ENCODE peak calls at places on chromosome 19, in five cellular contexts. C is CD4-positive, alpha-beta T cell; U is PC-3; B is spleen; M is AG04450. T is an unnamed sample.

GRCh38 chr19:15374796-15375440 is 4.7 kb downstream of the AKAP8 start:
- DNase-seq in M (no peak), B (peak; percentile 85), C (no peak), U (no peak), T (no peak)

GRCh38 chr19:34487651-34488051 is 6.1 kb downstream of the WTIP start:
- DNase-seq in B (peak; percentile 43), M (no peak), U (no peak), C (no peak), T (no peak)

GRCh38 chr19:52896431-52897148 is 845 bp downstream of the ZNF320 start:
- DNase-seq in C (no peak), U (peak; percentile 50), M (no peak), B (no peak), T (peak; percentile 9)

GRCh38 chr19:49437231-49437630 is 4.1 kb downstream of the SLC17A7 start:
- DNase-seq in C (no peak), M (no peak), B (no peak), U (no peak), T (no peak)

GRCh38 chr19:35509018-35509652 is 4.3 kb downstream of the DMKN start:
- DNase-seq in B (peak; percentile 80), M (no peak), U (peak; percentile 67), C (peak; percentile 16), T (peak; percentile 79)

GRCh38 chr19:17164644-17165043 is 50.5 kb upstream of the USE1 start:
- DNase-seq in U (no peak), B (no peak), C (no peak), M (no peak), T (no peak)

GRCh38 chr19:20482721-20483120 is 82.9 kb downstream of the ZNF737 start:
- DNase-seq in U (no peak), M (no peak), B (no peak), C (no peak), T (no peak)

GRCh38 chr19:45468159-45468651 is 409 bp downstream of the FOSB start:
- DNase-seq in B (peak; percentile 88), C (peak; percentile 46), U (no peak), M (no peak), T (no peak)

GRCh38 chr19:43639507-43640423 is at the start of gene CADM4:
- DNase-seq in B (peak; percentile 79), U (no peak), M (no peak), C (peak; percentile 41), T (no peak)

GRCh38 chr19:45972081-45972943 is 1.4 kb downstream of the NOVA2 start:
- DNase-seq in C (no peak), B (no peak), M (no peak), U (no peak), T (peak; percentile 15)

GRCh38 chr19:12985049-12985776 is 10.1 kb upstream of the NFIX start:
- DNase-seq in B (no peak), M (no peak), C (no peak), U (no peak), T (no peak)

GRCh38 chr19:49421039-49421877 is 2.0 kb downstream of the PTH2 start:
- DNase-seq in C (no peak), B (no peak), M (no peak), U (peak; percentile 47), T (peak; percentile 43)

GRCh38 chr19:8212916-8213315 is 3.7 kb downstream of the CERS4 start:
- DNase-seq in M (no peak), U (no peak), C (no peak), B (no peak), T (no peak)
- TF ChIP-seq CTCF in M (no peak), U (no peak), C (no peak), B (no peak), T (no peak)

GRCh38 chr19:51296331-51297093 is 14.9 kb upstream of the IGLON5 start:
- DNase-seq in C (no peak), U (peak; percentile 23), B (no peak), M (no peak), T (no peak)
- TF ChIP-seq CTCF in C (no peak), U (no peak), B (no peak), M (no peak), T (no peak)

GRCh38 chr19:39533791-39534190 is 1.1 kb upstream of the EID2B start:
- DNase-seq in U (no peak), M (no peak), C (no peak), B (no peak), T (no peak)
- TF ChIP-seq CTCF in U (no peak), M (no peak), C (no peak), B (no peak), T (no peak)

DNA sequence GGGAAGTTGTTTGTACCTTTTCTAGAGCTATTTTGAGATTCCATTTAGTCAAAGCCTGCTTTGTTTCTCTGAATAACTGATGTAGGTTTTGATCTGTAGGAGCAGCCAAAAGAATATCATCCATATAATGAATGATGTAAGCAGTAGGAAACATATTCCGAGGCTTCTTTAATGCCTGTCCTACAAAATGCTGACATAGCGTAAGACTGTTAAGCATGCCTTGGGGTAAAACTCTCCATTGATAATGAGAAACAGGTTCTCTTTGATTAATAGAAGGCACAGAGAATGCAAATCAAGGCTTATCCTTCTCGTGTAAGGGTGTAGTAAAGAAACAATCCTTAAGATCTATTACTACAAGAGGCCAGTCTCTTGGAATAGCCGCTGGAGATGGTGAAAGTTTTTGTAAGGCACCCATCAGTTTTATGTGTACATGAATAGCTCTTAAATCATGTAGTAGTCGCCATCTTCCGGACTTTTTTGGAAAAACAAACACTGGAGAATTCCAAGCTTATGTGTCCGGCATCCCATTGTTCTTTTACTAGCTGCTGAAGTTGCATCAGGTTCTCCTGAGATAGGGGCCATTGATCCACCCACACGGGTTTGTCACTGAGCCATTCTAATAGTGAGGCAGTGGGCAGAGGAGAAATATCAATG is 13.5 kb downstream of the FPR3 start:
- DNase-seq in U (peak; percentile 92), M (no peak), C (no peak), B (no peak), T (peak; percentile 4)
- TF ChIP-seq CTCF in U (peak; percentile 57), M (no peak), C (no peak), B (no peak), T (no peak)

GRCh38 chr19:2247433-2248101 is 1.6 kb upstream of the AMH start:
- DNase-seq in M (no peak), C (no peak), B (no peak), U (no peak), T (no peak)

GRCh38 chr19:2248136-2249009 is 750 bp upstream of the AMH start:
- DNase-seq in C (no peak), M (no peak), U (no peak), B (no peak), T (no peak)

GRCh38 chr19:2250765-2251576 is 1.8 kb downstream of the AMH start:
- DNase-seq in U (no peak), B (no peak), M (no peak), C (no peak), T (no peak)

GRCh38 chr19:2249880-2250764 is 999 bp downstream of the AMH start:
- DNase-seq in B (no peak), M (no peak), U (no peak), C (no peak), T (no peak)

GRCh38 chr19:2249010-2249866 is at the start of gene AMH:
- DNase-seq in B (no peak), M (no peak), U (no peak), C (no peak), T (no peak)
- TF ChIP-seq CTCF in B (no peak), M (no peak), U (no peak), C (no peak), T (no peak)

GRCh38 chr19:9848060-9848459 is 12.9 kb downstream of the PIN1 start:
- DNase-seq in M (no peak), B (no peak), U (peak; percentile 49), C (peak; percentile 36), T (no peak)
- TF ChIP-seq CTCF in M (peak; percentile 49), B (peak; percentile 26), U (peak; percentile 85), C (peak; percentile 71), T (peak; percentile 67)

DNA sequence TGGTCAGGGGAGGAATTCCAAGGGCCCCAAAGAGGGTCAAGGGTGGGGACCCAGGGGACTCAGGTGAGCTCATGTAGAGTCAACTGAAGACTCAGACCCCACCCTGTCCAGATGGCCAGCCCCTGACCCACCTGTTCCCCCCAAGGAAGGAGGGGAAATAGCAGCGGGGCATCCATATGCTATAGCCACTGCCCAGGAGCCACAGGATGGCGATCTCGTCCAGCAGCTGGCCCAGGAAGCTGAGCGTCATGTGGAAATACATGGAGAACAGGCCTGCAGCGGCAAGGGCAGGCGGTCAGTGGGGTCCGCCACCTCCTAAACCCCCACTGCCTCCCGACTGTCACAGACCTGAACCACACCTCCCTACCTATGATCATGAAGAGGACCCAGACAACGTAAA is 21.4 kb downstream of the ACER1 start:
- DNase-seq in U (peak; percentile 13), M (no peak), B (no peak), C (no peak), T (no peak)
- TF ChIP-seq CTCF in U (peak; percentile 36), M (peak; percentile 6), B (no peak), C (no peak), T (no peak)

GRCh38 chr19:28641395-28641794 is 571.6 kb downstream of the UQCRFS1 start:
- DNase-seq in U (no peak), M (no peak), B (no peak), C (no peak), T (no peak)

GRCh38 chr19:28642787-28643186 is 570.2 kb downstream of the UQCRFS1 start:
- DNase-seq in C (no peak), B (no peak), U (no peak), M (no peak), T (no peak)

GRCh38 chr19:28644261-28644660 is 568.7 kb downstream of the UQCRFS1 start:
- DNase-seq in C (no peak), M (no peak), U (no peak), B (no peak), T (no peak)

GRCh38 chr19:28640506-28640905 is 572.4 kb downstream of the UQCRFS1 start:
- DNase-seq in M (no peak), U (no peak), B (no peak), C (no peak), T (no peak)

DNA sequence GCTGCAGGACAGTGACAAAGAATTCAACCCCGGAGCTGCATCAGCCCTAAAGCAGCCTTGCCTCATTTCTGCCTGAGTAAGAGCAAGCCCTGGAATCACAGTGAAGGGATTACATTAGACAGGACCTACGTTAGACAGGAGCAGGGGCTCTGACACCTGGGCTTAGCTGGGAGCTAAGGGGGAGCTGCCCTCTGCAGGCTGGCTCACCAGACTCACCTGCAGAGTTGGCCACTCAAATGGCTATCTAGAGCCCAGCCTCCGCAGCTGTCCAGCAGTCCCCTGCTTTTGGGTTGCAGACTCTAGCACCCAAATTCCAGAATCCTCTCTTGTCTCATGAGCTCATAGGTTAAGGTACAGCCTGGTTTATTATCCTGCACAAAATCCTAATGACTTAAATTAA is 569.7 kb downstream of the UQCRFS1 start:
- DNase-seq in M (no peak), B (no peak), U (no peak), C (no peak), T (no peak)
- TF ChIP-seq CTCF in M (no peak), B (no peak), U (no peak), C (no peak), T (no peak)

GRCh38 chr19:55640043-55640576 is 692 bp upstream of the ZNF580 start:
- DNase-seq in B (peak; percentile 94), U (no peak), C (peak; percentile 70), M (no peak), T (no peak)
- TF ChIP-seq CTCF in B (peak; percentile 64), U (peak; percentile 35), C (peak; percentile 47), M (peak; percentile 41), T (peak; percentile 74)

T was measured in bronchial epithelial cell.